ENCODE peak calls at places on chromosome 21, in five cellular contexts. D is posterior cingulate gyrus, A is RPMI8226, P is pancreas, R is fibroblast of the conjunctiva. K is an unnamed sample.

GRCh38 chr21:18369115-18369514 is 34.5 kb downstream of the TMPRSS15 start:
- DNase-seq in D (no peak), A (peak), P (no peak), R (peak), K (peak)

GRCh38 chr21:44800971-44801467 is 601 bp downstream of the UBE2G2 start:
- DNase-seq in D (no peak), A (peak), P (no peak), R (no peak), K (peak)

GRCh38 chr21:26432410-26432809 is 140.7 kb downstream of the CYYR1 start:
- DNase-seq in D (no peak), A (no peak), P (no peak), R (no peak), K (no peak)

GRCh38 chr21:41678944-41679343 is 87.9 kb downstream of the RIPK4 start:
- DNase-seq in D (no peak), A (peak), P (peak), R (peak), K (peak)

GRCh38 chr21:33968082-33968997 is 52.7 kb upstream of the ATP5PO start:
- DNase-seq in D (no peak), A (no peak), P (no peak), R (no peak), K (no peak)

GRCh38 chr21:37118187-37118826 is 45.3 kb downstream of the TTC3 start:
- DNase-seq in D (no peak), A (no peak), P (no peak), R (no peak), K (no peak)

GRCh38 chr21:39669485-39669884 is 56.7 kb downstream of the B3GALT5 start:
- DNase-seq in D (no peak), A (no peak), P (no peak), R (no peak), K (no peak)

GRCh38 chr21:34031835-34032370 is 41.5 kb upstream of the MRPS6 start:
- DNase-seq in D (no peak), A (peak), P (no peak), R (no peak), K (no peak)

GRCh38 chr21:44962481-44962966 is 22.7 kb downstream of the SLX9 start:
- DNase-seq in D (no peak), A (no peak), P (no peak), R (peak), K (no peak)

GRCh38 chr21:44767834-44768831 is 33.5 kb downstream of the UBE2G2 start:
- DNase-seq in D (no peak), A (no peak), P (no peak), R (no peak), K (peak)

GRCh38 chr21:25887166-25887565 is 152.4 kb downstream of the GABPA start:
- DNase-seq in D (no peak), A (no peak), P (no peak), R (no peak), K (peak)